ENCODE peak calls at places on chromosomes 7 and 10, in six cellular contexts. One of them, this sample, is unnamed.

GRCh38 chr10:102133373-102134195 is 744 bp downstream of the PPRC1 start:
- DNase-seq in neural progenitor cell: peak; percentile 65
- DNase-seq in GM13977: peak; percentile 77
- DNase-seq in aorta: peak; percentile 92
- DNase-seq in neural crest cell: peak; percentile 68
- DNase-seq in OCI-LY7: peak; percentile 69
- DNase-seq in this sample: peak; percentile 90

GRCh38 chr7:21426286-21426957 is 1.5 kb upstream of the SP4 start:
- DNase-seq in neural progenitor cell: no peak
- DNase-seq in GM13977: no peak
- DNase-seq in aorta: no peak
- DNase-seq in neural crest cell: peak; percentile 4
- DNase-seq in OCI-LY7: no peak
- DNase-seq in this sample: no peak

GRCh38 chr10:104033401-104033930 is 52.2 kb downstream of the COL17A1 start:
- DNase-seq in neural progenitor cell: no peak
- DNase-seq in GM13977: no peak
- DNase-seq in aorta: no peak
- DNase-seq in neural crest cell: no peak
- DNase-seq in OCI-LY7: no peak
- DNase-seq in this sample: peak; percentile 38

GRCh38 chr10:78931333-78932083 is 137.3 kb upstream of the ZMIZ1 start:
- DNase-seq in neural progenitor cell: no peak
- DNase-seq in GM13977: no peak
- DNase-seq in aorta: peak; percentile 85
- DNase-seq in neural crest cell: no peak
- DNase-seq in OCI-LY7: no peak
- DNase-seq in this sample: peak; percentile 54

GRCh38 chr7:78412216-78412858 is 613.8 kb downstream of the PHTF2 start:
- DNase-seq in neural progenitor cell: no peak
- DNase-seq in GM13977: no peak
- DNase-seq in aorta: no peak
- DNase-seq in neural crest cell: no peak
- DNase-seq in OCI-LY7: no peak
- DNase-seq in this sample: no peak

GRCh38 chr10:17229967-17230682 is 2.1 kb downstream of the VIM start:
- DNase-seq in neural progenitor cell: peak; percentile 93
- DNase-seq in GM13977: peak; percentile 63
- DNase-seq in aorta: peak; percentile 93
- DNase-seq in neural crest cell: peak; percentile 60
- DNase-seq in OCI-LY7: peak; percentile 92
- DNase-seq in this sample: peak; percentile 95

GRCh38 chr7:129343099-129343700 is 91.0 kb upstream of the STRIP2 start:
- DNase-seq in neural progenitor cell: peak; percentile 13
- DNase-seq in GM13977: peak; percentile 35
- DNase-seq in aorta: no peak
- DNase-seq in neural crest cell: no peak
- DNase-seq in OCI-LY7: peak; percentile 42
- DNase-seq in this sample: no peak

GRCh38 chr10:105071980-105072379 is 430.9 kb downstream of the SORCS3 start:
- DNase-seq in neural progenitor cell: no peak
- DNase-seq in GM13977: no peak
- DNase-seq in aorta: no peak
- DNase-seq in neural crest cell: no peak
- DNase-seq in OCI-LY7: no peak
- DNase-seq in this sample: no peak

GRCh38 chr10:44330431-44330830 is 54.5 kb downstream of the CXCL12 start:
- DNase-seq in neural progenitor cell: no peak
- DNase-seq in GM13977: no peak
- DNase-seq in aorta: no peak
- DNase-seq in neural crest cell: no peak
- DNase-seq in OCI-LY7: no peak
- DNase-seq in this sample: no peak

GRCh38 chr10:7085913-7086589 is 324.8 kb downstream of the SFMBT2 start:
- DNase-seq in neural progenitor cell: peak; percentile 51
- DNase-seq in GM13977: no peak
- DNase-seq in aorta: no peak
- DNase-seq in neural crest cell: no peak
- DNase-seq in OCI-LY7: no peak
- DNase-seq in this sample: no peak

GRCh38 chr10:79442171-79443040 is 3.0 kb downstream of the ZCCHC24 start:
- DNase-seq in neural progenitor cell: no peak
- DNase-seq in GM13977: no peak
- DNase-seq in aorta: no peak
- DNase-seq in neural crest cell: no peak
- DNase-seq in OCI-LY7: no peak
- DNase-seq in this sample: peak; percentile 63

GRCh38 chr10:109883859-109884771 is 39.2 kb downstream of the XPNPEP1 start:
- DNase-seq in neural progenitor cell: peak; percentile 93
- DNase-seq in GM13977: peak; percentile 75
- DNase-seq in aorta: peak; percentile 82
- DNase-seq in neural crest cell: peak; percentile 89
- DNase-seq in OCI-LY7: peak; percentile 81
- DNase-seq in this sample: peak; percentile 71

This sample was measured in upper lobe of right lung.